ENCODE peak calls at places on chromosome 5, in six cellular contexts. A is stomach, R is AG04449, T is neural progenitor cell, N is fibroblast of the aortic adventitia, U is psoas muscle. Z is an unnamed sample.

GRCh38 chr5:98514106-98514665 is 259.3 kb upstream of the RGMB start:
- DNase-seq in U (no peak), T (no peak), N (no peak), A (no peak), R (no peak), Z (no peak)

GRCh38 chr5:172010278-172010677 is 3.8 kb upstream of the FBXW11 start:
- DNase-seq in A (no peak), U (no peak), R (no peak), T (peak), N (peak), Z (no peak)

GRCh38 chr5:79742549-79743136 is 53.0 kb downstream of the CMYA5 start:
- DNase-seq in U (no peak), T (no peak), A (no peak), N (no peak), R (no peak), Z (no peak)

GRCh38 chr5:83721878-83722779 is 1.5 kb upstream of the HAPLN1 start:
- DNase-seq in N (peak), A (peak), R (peak), U (no peak), T (peak), Z (no peak)

GRCh38 chr5:1656271-1656975 is 132.7 kb upstream of the LPCAT1 start:
- DNase-seq in R (no peak), U (peak), T (no peak), N (no peak), A (no peak), Z (no peak)

GRCh38 chr5:142981886-142982820 is 212.0 kb downstream of the ARHGAP26 start:
- DNase-seq in N (peak), A (peak), T (peak), U (peak), R (no peak), Z (peak)

GRCh38 chr5:149466457-149466972 is 84.7 kb downstream of the CSNK1A1 start:
- DNase-seq in A (no peak), N (no peak), T (no peak), R (no peak), U (peak), Z (no peak)

GRCh38 chr5:40160435-40160834 is 519.3 kb upstream of the PTGER4 start:
- DNase-seq in A (no peak), U (no peak), T (no peak), R (no peak), N (no peak), Z (no peak)

GRCh38 chr5:160799160-160799559 is 52.9 kb downstream of the ATP10B start:
- DNase-seq in A (no peak), N (no peak), T (no peak), U (no peak), R (no peak), Z (no peak)

GRCh38 chr5:135107101-135107500 is 73.1 kb upstream of the PITX1 start:
- DNase-seq in U (peak), T (no peak), R (no peak), A (no peak), N (no peak), Z (no peak)

GRCh38 chr5:53262348-53262970 is 152.9 kb upstream of the MOCS2 start:
- DNase-seq in A (peak), U (no peak), T (peak), R (no peak), N (peak), Z (no peak)

GRCh38 chr5:141322261-141322660 is 1.7 kb upstream of the TAF7 start:
- DNase-seq in A (no peak), N (no peak), T (no peak), U (no peak), R (no peak), Z (no peak)

GRCh38 chr5:172901012-172901780 is 58.0 kb upstream of the RPL26L1 start:
- DNase-seq in R (peak), N (peak), A (peak), U (peak), T (no peak), Z (peak)

GRCh38 chr5:96150007-96150406 is 188.4 kb upstream of the ELL2 start:
- DNase-seq in T (no peak), U (no peak), N (no peak), R (no peak), A (no peak), Z (no peak)

GRCh38 chr5:73966411-73966810 is 340.4 kb downstream of the ARHGEF28 start:
- DNase-seq in R (no peak), N (no peak), T (no peak), A (no peak), U (no peak), Z (no peak)

GRCh38 chr5:164687391-164687790 is 1182.0 kb downstream of the MAT2B start:
- DNase-seq in N (no peak), R (no peak), T (no peak), U (no peak), A (no peak), Z (no peak)

GRCh38 chr5:135850231-135850630 is 15.8 kb downstream of the SLC25A48 start:
- DNase-seq in U (no peak), R (no peak), N (no peak), A (no peak), T (no peak), Z (no peak)

GRCh38 chr5:128649183-128649582 is 111.1 kb upstream of the FBN2 start:
- DNase-seq in R (no peak), U (no peak), N (peak), A (no peak), T (no peak), Z (no peak)

GRCh38 chr5:138177936-138178515 is 404 bp downstream of the BRD8 start:
- DNase-seq in T (peak), R (no peak), U (no peak), A (peak), N (peak), Z (no peak)

GRCh38 chr5:137039939-137040515 is 459.1 kb downstream of the SPOCK1 start:
- DNase-seq in R (no peak), U (no peak), T (no peak), N (no peak), A (no peak), Z (no peak)

GRCh38 chr5:142325677-142326479 is 1.1 kb upstream of the SPRY4 start:
- DNase-seq in A (peak), U (no peak), T (peak), R (no peak), N (peak), Z (no peak)

DNA sequence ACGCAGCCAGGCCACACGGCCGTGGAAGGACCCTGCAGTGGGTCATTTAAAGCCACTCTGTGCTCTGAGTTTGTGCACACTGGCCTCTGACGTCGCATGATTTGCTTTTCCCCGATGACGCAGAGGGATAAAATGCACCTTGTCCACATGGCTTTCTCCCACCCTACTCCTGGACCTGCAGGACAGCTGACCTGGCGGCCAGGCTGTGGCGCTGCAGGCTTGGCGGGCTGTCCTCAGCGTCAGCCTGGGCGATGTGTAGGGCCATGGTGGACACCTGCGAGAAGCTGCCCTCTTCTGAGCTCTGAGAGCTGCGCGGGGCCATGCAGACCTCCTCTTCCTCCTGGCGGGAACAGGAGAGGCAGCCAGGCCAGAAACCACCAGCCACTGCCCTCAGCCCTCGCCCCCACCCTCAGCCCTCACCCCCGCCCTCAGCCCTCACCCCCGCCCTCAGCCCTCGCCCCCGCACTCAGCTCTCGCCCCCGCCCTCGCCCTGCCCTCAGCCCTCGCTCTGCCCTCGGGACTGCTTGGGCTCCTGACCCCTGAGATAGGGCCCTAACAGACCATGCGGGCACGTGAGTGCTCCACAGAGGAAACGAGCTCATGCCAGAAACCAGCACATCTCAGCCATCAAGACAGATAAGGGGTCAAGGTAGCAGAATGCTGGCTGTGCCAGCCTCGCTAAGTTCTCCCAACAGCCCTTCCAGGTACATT is 20.0 kb upstream of the SCGB3A1 start:
- DNase-seq in R (no peak), T (peak), U (no peak), N (no peak), A (no peak), Z (no peak)
- TF ChIP-seq CTCF in R (no peak), T (peak), U (no peak), N (no peak), A (no peak), Z (no peak)

DNA sequence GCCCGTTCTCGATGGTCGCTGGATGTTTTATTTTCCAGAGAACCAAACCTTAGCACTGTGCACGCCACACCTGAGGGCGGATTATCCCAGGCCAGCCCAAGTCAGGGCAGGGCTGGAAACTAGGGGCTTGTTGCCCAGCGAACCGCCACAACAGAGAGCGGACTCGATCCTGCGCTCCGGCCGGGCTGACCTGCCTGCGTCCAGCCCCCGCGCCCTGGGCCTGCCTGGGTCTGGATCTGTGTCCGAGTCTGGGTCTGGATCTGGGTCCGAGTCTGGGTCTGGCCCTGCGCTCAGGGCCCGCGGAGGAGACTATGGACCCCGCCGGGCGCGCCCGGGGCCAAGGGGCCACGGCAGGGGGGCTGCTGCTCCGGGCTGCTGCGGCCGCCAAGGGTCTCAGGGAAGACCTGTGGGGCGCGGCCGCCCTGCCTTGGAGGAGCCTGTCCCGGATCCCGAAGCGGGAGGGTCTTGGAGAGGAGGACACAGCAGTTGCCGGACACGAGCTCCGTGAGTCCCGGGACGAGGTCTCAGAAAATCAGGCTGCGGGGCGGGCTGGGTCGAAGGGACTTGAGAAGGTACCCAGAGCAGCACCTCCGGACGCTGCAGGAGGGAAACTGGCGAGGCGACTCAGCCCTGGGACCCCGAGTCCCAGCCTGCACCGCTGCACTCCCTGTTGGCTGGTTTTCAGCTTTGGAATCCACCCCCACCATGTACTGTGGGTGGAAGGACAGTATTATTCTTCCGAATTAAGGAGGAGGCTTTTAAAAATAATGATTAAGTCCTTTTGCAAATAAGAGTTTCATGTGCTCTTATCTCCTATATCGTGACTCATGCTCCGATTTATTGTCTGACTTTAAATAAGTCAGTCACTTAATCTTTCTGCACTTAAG is at the start of gene ANKDD1B:
- DNase-seq in A (peak), T (peak), R (no peak), U (peak), N (peak), Z (no peak)
- H3K4me3 ChIP-seq in A (peak), T (peak), R (peak), U (peak), N (peak), Z (peak)

GRCh38 chr5:151107738-151108520 is 27.1 kb upstream of the TNIP1 start:
- DNase-seq in U (peak), T (no peak), N (peak), R (no peak), A (peak), Z (no peak)
- TF ChIP-seq CTCF in U (no peak), T (no peak), N (no peak), R (no peak), A (peak), Z (no peak)

GRCh38 chr5:43063731-43064171 is 23.6 kb upstream of the ANXA2R start:
- DNase-seq in R (no peak), A (no peak), U (peak), T (no peak), N (no peak), Z (no peak)
- H3K4me3 ChIP-seq in R (no peak), A (peak), U (peak), T (no peak), N (no peak), Z (no peak)

Z was measured in retinal pigment epithelial cell.